ENCODE peak calls at places on chromosomes 13 and 19, in six cellular contexts. J, X, Y, E, D and S are unnamed samples.
A peak's percentile ranks its signal among the peaks of the same experiment; 100 is the strongest.

GRCh38 chr13:35157143-35157755 is 215.2 kb downstream of the NBEA start:
- DNase-seq in J (no peak), X (no peak), Y (peak; percentile 72), E (peak; percentile 79), D (peak; percentile 69), S (peak; percentile 57)

GRCh38 chr13:111948811-111949210 is 118.1 kb upstream of the SOX1 start:
- DNase-seq in J (no peak), X (no peak), Y (no peak), E (no peak), D (no peak), S (no peak)

GRCh38 chr19:55483681-55484361 is 1.2 kb upstream of the NAT14 start:
- DNase-seq in J (no peak), X (peak; percentile 48), Y (no peak), E (no peak), D (no peak), S (no peak)

GRCh38 chr13:26508885-26509284 is 48.6 kb upstream of the WASF3 start:
- DNase-seq in J (no peak), X (no peak), Y (peak; percentile 98), E (peak; percentile 97), D (no peak), S (peak; percentile 85)

GRCh38 chr13:42405665-42406390 is 133.9 kb downstream of the AKAP11 start:
- DNase-seq in J (no peak), X (no peak), Y (no peak), E (peak; percentile 16), D (no peak), S (peak; percentile 23)

GRCh38 chr13:35768551-35768950 is 292.1 kb upstream of the MAB21L1 start:
- DNase-seq in J (no peak), X (no peak), Y (peak; percentile 41), E (no peak), D (no peak), S (no peak)

GRCh38 chr13:23960566-23961156 is 63.4 kb upstream of the C1QTNF9B start:
- DNase-seq in J (no peak), X (no peak), Y (peak; percentile 63), E (peak; percentile 61), D (peak; percentile 57), S (peak; percentile 52)

GRCh38 chr19:30046522-30046921 is 104.5 kb downstream of the URI1 start:
- DNase-seq in J (no peak), X (no peak), Y (no peak), E (no peak), D (peak; percentile 39), S (no peak)

GRCh38 chr19:33677745-33678426 is 56.1 kb downstream of the CHST8 start:
- DNase-seq in J (no peak), X (no peak), Y (no peak), E (no peak), D (no peak), S (no peak)

GRCh38 chr13:45989607-45990006 is 62.9 kb downstream of the ZC3H13 start:
- DNase-seq in J (no peak), X (no peak), Y (peak; percentile 91), E (peak; percentile 82), D (no peak), S (peak; percentile 73)

GRCh38 chr19:58356236-58356970 is 3.1 kb upstream of the A1BG start:
- DNase-seq in J (no peak), X (no peak), Y (peak; percentile 39), E (peak; percentile 10), D (peak; percentile 33), S (peak; percentile 42)

GRCh38 chr19:43495082-43495481 is 9.5 kb downstream of the PHLDB3 start:
- DNase-seq in J (no peak), X (no peak), Y (no peak), E (no peak), D (no peak), S (no peak)

GRCh38 chr13:46359731-46360130 is 27.3 kb downstream of the RUBCNL start:
- DNase-seq in J (no peak), X (no peak), Y (peak; percentile 38), E (peak; percentile 66), D (no peak), S (peak; percentile 21)

GRCh38 chr13:113763254-113763653 is 4.2 kb downstream of the TMEM255B start:
- DNase-seq in J (no peak), X (no peak), Y (no peak), E (no peak), D (no peak), S (no peak)

GRCh38 chr13:113636266-113636963 is 21.6 kb downstream of the ATP4B start:
- DNase-seq in J (no peak), X (no peak), Y (no peak), E (no peak), D (no peak), S (no peak)

GRCh38 chr19:38210458-38210987 is 13.5 kb downstream of the DPF1 start:
- DNase-seq in J (no peak), X (peak; percentile 71), Y (peak; percentile 77), E (peak; percentile 22), D (peak; percentile 74), S (peak; percentile 56)

GRCh38 chr19:43132696-43133095 is 50.2 kb upstream of the PSG2 start:
- DNase-seq in J (no peak), X (no peak), Y (no peak), E (peak; percentile 49), D (no peak), S (no peak)

GRCh38 chr19:55546822-55547614 is 1.7 kb upstream of the SBK3 start:
- DNase-seq in J (no peak), X (peak; percentile 43), Y (peak; percentile 93), E (peak; percentile 51), D (peak; percentile 28), S (peak; percentile 73)

GRCh38 chr13:107099661-107100060 is 531.7 kb upstream of the ARGLU1 start:
- DNase-seq in J (peak; percentile 85), X (no peak), Y (peak; percentile 53), E (no peak), D (no peak), S (peak; percentile 3)

GRCh38 chr13:40345149-40345514 is 321.3 kb downstream of the FOXO1 start:
- DNase-seq in J (no peak), X (peak; percentile 43), Y (no peak), E (no peak), D (no peak), S (no peak)

GRCh38 chr19:15672580-15673175 is at the start of gene CYP4F12:
- DNase-seq in J (no peak), X (peak; percentile 88), Y (peak; percentile 12), E (peak; percentile 35), D (peak; percentile 50), S (peak; percentile 1)

GRCh38 chr19:13033244-13033643 is 38.0 kb downstream of the NFIX start:
- DNase-seq in J (no peak), X (no peak), Y (no peak), E (no peak), D (no peak), S (no peak)
- TF ChIP-seq CTCF in J (peak; percentile 17), X (no peak), Y (peak; percentile 13), E (peak; percentile 36), D (peak; percentile 43), S (peak; percentile 31)

DNA sequence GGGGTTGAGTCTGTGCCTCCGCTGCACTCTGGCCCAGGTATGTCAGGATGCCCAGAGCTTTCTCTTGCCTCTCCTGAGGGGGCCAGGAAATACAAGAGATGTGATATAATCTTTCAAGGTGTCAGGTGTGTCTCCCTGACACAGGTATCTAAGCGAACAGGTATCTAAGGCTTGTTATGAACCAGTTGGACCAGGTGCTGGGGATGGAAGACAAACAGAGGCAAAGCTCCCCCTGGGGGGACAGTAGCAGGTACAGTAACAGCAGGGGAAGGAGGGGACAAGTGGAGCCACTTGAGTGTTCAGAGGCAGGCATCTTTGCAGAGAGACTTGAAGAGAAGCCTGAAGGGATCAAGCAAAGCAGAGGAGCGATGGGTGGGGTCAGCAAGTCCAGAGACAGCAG is 2.6 kb downstream of the LENG1 start:
- DNase-seq in J (no peak), X (no peak), Y (no peak), E (no peak), D (no peak), S (no peak)
- H3K4me3 ChIP-seq in J (no peak overlapping the region), X (no peak overlapping the region), Y (no peak overlapping the region), E (no peak overlapping the region), D (no peak overlapping the region), S (no peak overlapping the region)

GRCh38 chr19:18496167-18496979 is 25.5 kb downstream of the ELL start:
- DNase-seq in J (peak; percentile 26), X (no peak), Y (no peak), E (peak; percentile 27), D (peak; percentile 26), S (peak; percentile 79)
- TF ChIP-seq CTCF in J (peak; percentile 24), X (no peak), Y (no peak), E (no peak), D (no peak), S (no peak)

GRCh38 chr19:17562097-17562496 is 6.6 kb downstream of the COLGALT1 start:
- DNase-seq in J (no peak), X (no peak), Y (no peak), E (no peak), D (no peak), S (no peak)
- H3K4me3 ChIP-seq in J (no peak overlapping the region), X (no peak overlapping the region), Y (no peak overlapping the region), E (no peak overlapping the region), D (no peak overlapping the region), S (no peak overlapping the region)